ENCODE peak calls at places on chromosomes 7 and 10, in five cellular contexts. D, U, R, C and H are unnamed samples.

GRCh38 chr7:151056286-151057037 is 1.2 kb downstream of the CDK5 start:
- DNase-seq in C (no peak), R (no peak), D (peak; percentile 14), U (peak; percentile 72), H (peak; percentile 20)

GRCh38 chr7:102942883-102943261 is 30.1 kb downstream of the LRRC17 start:
- DNase-seq in U (no peak), D (no peak), C (peak; percentile 41), R (no peak), H (no peak)

GRCh38 chr7:98398567-98399372 is 2.1 kb downstream of the BAIAP2L1 start:
- DNase-seq in U (peak; percentile 32), D (no peak), R (peak; percentile 18), C (no peak), H (peak; percentile 15)

GRCh38 chr10:15046626-15047025 is 2.9 kb downstream of the OLAH start:
- DNase-seq in R (peak; percentile 26), U (no peak), C (no peak), D (no peak), H (peak; percentile 30)

GRCh38 chr10:119246862-119247549 is 39.6 kb downstream of the GRK5 start:
- DNase-seq in U (no peak), R (peak; percentile 89), C (no peak), D (no peak), H (peak; percentile 44)

GRCh38 chr7:73844848-73845460 is 2.6 kb upstream of the METTL27 start:
- DNase-seq in C (no peak), U (peak; percentile 52), D (no peak), R (peak; percentile 88), H (peak; percentile 67)

GRCh38 chr10:114174462-114175190 is 623 bp upstream of the CCDC186 start:
- DNase-seq in C (no peak), D (no peak), R (peak; percentile 75), U (no peak), H (no peak)

GRCh38 chr10:100133801-100134200 is 52.0 kb downstream of the ERLIN1 start:
- DNase-seq in C (no peak), U (no peak), R (no peak), D (no peak), H (no peak)

GRCh38 chr10:132539431-132539839 is 1.8 kb downstream of the INPP5A start:
- DNase-seq in C (no peak), R (peak; percentile 56), U (no peak), D (no peak), H (no peak)

GRCh38 chr7:130353196-130353595 is 8.6 kb downstream of the CPA5 start:
- DNase-seq in D (no peak), R (no peak), U (no peak), C (peak; percentile 17), H (no peak)

GRCh38 chr10:48608279-48608681 is 3.4 kb upstream of the ARHGAP22 start:
- DNase-seq in R (peak; percentile 63), D (peak; percentile 76), U (peak; percentile 44), C (peak; percentile 67), H (no peak)

GRCh38 chr7:36758879-36759278 is 34.6 kb upstream of the AOAH start:
- DNase-seq in C (no peak), U (no peak), R (no peak), D (no peak), H (no peak)

GRCh38 chr10:2978574-2979266 is 88.6 kb upstream of the PFKP start:
- DNase-seq in C (no peak), D (no peak), R (no peak), U (no peak), H (no peak)

GRCh38 chr7:22759721-22760120 is 32.7 kb downstream of the IL6 start:
- DNase-seq in U (no peak), R (peak; percentile 28), C (no peak), D (no peak), H (no peak)

GRCh38 chr10:86434651-86435050 is 68.1 kb upstream of the GRID1 start:
- DNase-seq in C (no peak), D (no peak), R (no peak), U (no peak), H (no peak)

GRCh38 chr10:86437447-86437846 is 70.9 kb upstream of the GRID1 start:
- DNase-seq in R (no peak), D (no peak), U (no peak), C (no peak), H (no peak)

GRCh38 chr10:86439544-86439943 is 72.9 kb upstream of the GRID1 start:
- DNase-seq in U (peak; percentile 77), D (no peak), C (no peak), R (peak; percentile 89), H (peak; percentile 25)

GRCh38 chr10:86438091-86438749 is 71.6 kb upstream of the GRID1 start:
- DNase-seq in U (no peak), R (no peak), D (no peak), C (no peak), H (no peak)

DNA sequence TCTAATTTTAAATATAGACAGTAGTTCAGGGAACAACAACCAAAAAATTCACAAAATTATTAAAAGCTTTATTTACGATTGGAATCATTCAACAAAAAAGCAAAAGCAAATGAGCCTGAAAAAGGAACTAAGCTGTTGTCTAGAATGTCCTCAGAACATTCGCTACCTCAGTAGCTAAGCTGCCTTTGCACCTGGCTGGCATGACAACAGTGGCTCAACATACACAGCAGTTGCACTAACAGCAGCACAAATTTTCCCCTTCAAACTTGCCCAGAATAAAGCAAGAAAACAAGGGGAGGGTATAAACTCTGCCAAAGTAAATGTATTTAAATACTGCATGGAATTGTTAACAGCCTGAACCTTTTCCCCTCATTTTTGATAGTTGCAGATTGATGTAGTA is 70.4 kb upstream of the GRID1 start:
- DNase-seq in U (no peak), C (no peak), R (no peak), D (peak; percentile 37), H (no peak)
- H3K36me3 ChIP-seq in U (no peaks in the 10 kb centered on the region), C (peaks cover 65% of the 10 kb centered on the region), R (peaks cover 45% of the 10 kb centered on the region), D (peaks cover 82% of the 10 kb centered on the region), H (peaks cover 41% of the 10 kb centered on the region)

DNA sequence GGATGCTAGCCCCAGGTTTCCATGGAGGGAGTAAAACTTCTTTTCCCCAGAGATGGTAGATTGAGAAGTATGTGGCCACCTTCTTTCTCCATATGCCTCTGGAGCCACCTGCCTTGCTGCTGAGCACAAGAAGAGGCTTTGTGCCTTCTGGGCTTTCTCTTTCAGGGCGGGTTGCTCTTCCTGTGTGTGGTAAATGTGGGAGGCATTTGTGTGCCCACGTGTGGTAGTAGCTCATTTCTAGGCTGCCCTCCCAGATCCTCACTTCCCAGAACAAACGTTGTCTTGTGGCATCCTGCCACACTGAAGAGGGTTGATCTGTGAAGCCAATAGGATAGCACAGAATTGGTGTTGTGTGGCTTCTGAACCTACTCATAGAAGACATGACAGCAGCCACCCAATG is 342.0 kb upstream of the PODXL start:
- DNase-seq in U (no peak), C (no peak), D (no peak), R (peak; percentile 66), H (peak; percentile 15)
- H3K9me2 ChIP-seq in U (no peaks in the 10 kb centered on the region), C (no peaks in the 10 kb centered on the region), D (no peaks in the 10 kb centered on the region), R (no peaks in the 10 kb centered on the region), H (no peaks in the 10 kb centered on the region)

DNA sequence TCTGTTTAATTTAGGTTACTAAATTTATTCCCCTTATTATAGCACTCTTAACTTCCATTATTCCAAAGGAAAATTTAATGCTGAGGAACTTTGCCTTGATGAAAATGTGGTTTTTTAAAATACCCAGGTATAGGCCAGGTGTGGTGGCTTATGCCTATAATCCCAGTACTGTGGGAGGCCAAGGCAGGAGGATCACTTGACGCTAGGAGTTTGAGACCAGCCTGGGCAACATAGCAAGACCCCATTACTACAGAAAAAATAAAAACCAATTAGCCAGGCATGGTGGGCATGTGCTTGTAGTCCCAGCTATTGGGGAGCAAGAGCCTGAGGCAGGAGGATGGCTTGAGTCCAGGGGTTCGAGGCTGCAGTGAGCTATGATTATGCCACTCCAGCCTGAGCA is 32.4 kb downstream of the TMEM243 start:
- DNase-seq in D (no peak), U (no peak), C (no peak), R (no peak), H (no peak)
- H3K36me3 ChIP-seq in D (peaks cover 100% of the 10 kb centered on the region), U (no peaks in the 10 kb centered on the region), C (peaks cover 99% of the 10 kb centered on the region), R (peaks cover 96% of the 10 kb centered on the region), H (peaks cover 71% of the 10 kb centered on the region)

GRCh38 chr7:54712777-54713176 is 46.2 kb downstream of the SEC61G start:
- DNase-seq in D (no peak), C (no peak), R (no peak), U (no peak), H (no peak)
- H3K9me2 ChIP-seq in D (no peaks in the 10 kb centered on the region), C (no peaks in the 10 kb centered on the region), R (no peaks in the 10 kb centered on the region), U (no peaks in the 10 kb centered on the region), H (no peaks in the 10 kb centered on the region)

DNA sequence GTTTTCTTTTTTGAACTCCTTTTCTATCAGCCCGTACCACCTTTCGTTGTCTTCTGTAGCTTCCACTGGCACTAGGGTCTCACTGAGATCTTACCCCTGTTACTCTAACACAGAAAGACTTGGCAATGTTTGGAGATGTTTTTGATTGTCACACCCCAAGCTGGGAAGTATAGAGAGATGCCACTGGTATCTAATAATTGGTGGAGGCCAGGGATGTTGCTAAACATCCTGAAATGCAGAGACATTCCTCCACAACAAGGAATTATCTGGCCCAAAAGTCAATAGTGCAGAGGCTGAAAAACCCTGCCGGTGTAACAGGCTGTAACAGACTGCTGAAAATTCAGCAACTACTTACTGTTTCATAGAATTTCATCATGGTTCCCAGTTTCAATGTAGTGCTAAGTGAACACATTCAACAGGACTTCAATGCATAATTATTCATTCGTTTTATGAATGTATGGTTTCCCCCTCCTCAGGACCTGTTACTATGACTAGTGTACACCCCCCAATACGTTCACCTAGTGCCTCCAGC is 115.9 kb downstream of the TRIM24 start:
- DNase-seq in C (no peak), R (no peak), U (no peak), D (no peak), H (no peak)
- H3K36me3 ChIP-seq in C (peaks cover 79% of the 10 kb centered on the region), R (peaks cover 21% of the 10 kb centered on the region), U (peaks cover 3% of the 10 kb centered on the region), D (peaks cover 88% of the 10 kb centered on the region), H (peaks cover 4% of the 10 kb centered on the region)